ENCODE peak calls at places on chromosomes 13 and 19, in eight cellular contexts. T is MM.1S, K is PC-9, H is HCT116, Q is IMR-90, W is GM23338, I is PC-3, Y is mammary epithelial cell. F is an unnamed sample. For H3K4me1, the result is how much of the 10 kb centered on the place peaks cover.

GRCh38 chr13:88022826-88023225 is 351.7 kb downstream of the SLITRK5 start:
- DNase-seq in K (no peak), I (no peak), H (no peak), W (no peak), T (no peak), Q (no peak), Y (no peak), F (no peak)

GRCh38 chr13:99981115-99982020 is at the start of gene ZIC2:
- DNase-seq in T (peak), Y (peak), K (peak), Q (no peak), I (peak), H (peak), W (peak), F (peak)

GRCh38 chr19:7676376-7676775 is 514 bp upstream of the MCEMP1 start:
- DNase-seq in Q (no peak), I (no peak), T (no peak), W (no peak), Y (no peak), K (no peak), H (no peak), F (no peak)

GRCh38 chr13:30659980-30660379 is 42.3 kb downstream of the USPL1 start:
- DNase-seq in H (no peak), K (no peak), I (no peak), Q (no peak), W (peak), T (no peak), Y (peak), F (no peak)

GRCh38 chr19:6333439-6333838 is at the start of gene ACER1:
- DNase-seq in H (no peak), K (peak), T (no peak), I (peak), W (peak), Q (no peak), Y (no peak), F (no peak)

GRCh38 chr19:8569066-8569761 is 8.0 kb downstream of the MYO1F start:
- DNase-seq in K (peak), Y (peak), I (peak), H (peak), Q (peak), W (no peak), T (peak), F (peak)

GRCh38 chr13:91946498-91947070 is 548.2 kb downstream of the GPC5 start:
- DNase-seq in W (peak), Q (peak), Y (peak), H (no peak), K (no peak), I (peak), T (peak), F (no peak)

GRCh38 chr19:40366697-40367561 is 18.4 kb downstream of the PLD3 start:
- DNase-seq in Q (peak), I (no peak), W (peak), H (no peak), Y (no peak), T (no peak), K (no peak), F (no peak)

GRCh38 chr13:58343081-58343480 is 711.5 kb downstream of the PCDH17 start:
- DNase-seq in Y (no peak), T (no peak), H (no peak), I (no peak), W (no peak), Q (no peak), K (no peak), F (no peak)

GRCh38 chr13:66995366-66995663 is 234.8 kb downstream of the PCDH9 start:
- DNase-seq in Q (no peak), K (no peak), H (no peak), Y (no peak), W (no peak), I (no peak), T (peak), F (peak)

GRCh38 chr13:102555914-102556553 is 40.8 kb upstream of the TPP2 start:
- DNase-seq in Y (peak), Q (peak), H (peak), T (peak), W (peak), I (peak), K (peak), F (peak)

GRCh38 chr13:48233886-48234488 is 981 bp downstream of the ITM2B start:
- DNase-seq in K (peak), W (peak), Y (no peak), Q (peak), T (no peak), I (peak), H (no peak), F (no peak)

GRCh38 chr13:50588736-50589135 is 254.8 kb downstream of the DLEU7 start:
- DNase-seq in T (no peak), Y (no peak), W (no peak), Q (no peak), K (no peak), I (no peak), H (no peak), F (peak)

GRCh38 chr13:113654175-113654560 is 3.8 kb downstream of the ATP4B start:
- DNase-seq in W (no peak), Y (no peak), I (no peak), K (no peak), T (no peak), Q (no peak), H (no peak), F (no peak)

GRCh38 chr13:24502567-24503375 is 9.8 kb downstream of the PARP4 start:
- DNase-seq in T (no peak), Y (peak), H (peak), W (no peak), I (peak), Q (peak), K (peak), F (no peak)

GRCh38 chr19:36009220-36009619 is 607 bp upstream of the SYNE4 start:
- DNase-seq in H (no peak), I (peak), K (peak), Y (no peak), Q (peak), T (peak), W (peak), F (no peak)

GRCh38 chr13:24618219-24618955 is 61.8 kb upstream of the ATP12A start:
- DNase-seq in I (no peak), Y (no peak), K (no peak), Q (no peak), T (no peak), H (no peak), W (no peak), F (peak)

GRCh38 chr19:27774827-27775226 is 1438.1 kb downstream of the UQCRFS1 start:
- DNase-seq in W (peak), H (no peak), Q (no peak), T (peak), I (peak), K (no peak), Y (no peak), F (peak)

GRCh38 chr13:93875527-93875926 is 604.0 kb downstream of the DCT start:
- DNase-seq in K (no peak), W (no peak), I (peak), H (no peak), Y (peak), Q (peak), T (no peak), F (no peak)

GRCh38 chr19:7904074-7905020 is 670 bp downstream of the MAP2K7 start:
- DNase-seq in K (no peak), H (no peak), Y (no peak), T (peak), W (peak), I (no peak), Q (no peak), F (no peak)

GRCh38 chr19:5001547-5002131 is 32.7 kb downstream of the KDM4B start:
- DNase-seq in Q (peak), W (peak), I (peak), H (peak), T (peak), K (peak), Y (peak), F (peak)

GRCh38 chr19:13060964-13061927 is 41.4 kb downstream of the LYL1 start:
- DNase-seq in Y (peak), K (peak), H (peak), W (peak), T (peak), Q (peak), I (peak), F (peak)
- H3K4me1 ChIP-seq in Y (under half), K (under half), H (half or more), W (under half), T (under half), Q (under half), I (under half), F (under half)

GRCh38 chr19:42028304-42029216 is 34.5 kb upstream of the ATP1A3 start:
- DNase-seq in T (no peak), Q (no peak), K (no peak), W (peak), I (peak), H (peak), Y (no peak), F (peak)
- H3K4me3 ChIP-seq in T (no peak), Q (no peak), K (no peak), W (peak), I (no peak), H (peak), Y (no peak), F (peak)

DNA sequence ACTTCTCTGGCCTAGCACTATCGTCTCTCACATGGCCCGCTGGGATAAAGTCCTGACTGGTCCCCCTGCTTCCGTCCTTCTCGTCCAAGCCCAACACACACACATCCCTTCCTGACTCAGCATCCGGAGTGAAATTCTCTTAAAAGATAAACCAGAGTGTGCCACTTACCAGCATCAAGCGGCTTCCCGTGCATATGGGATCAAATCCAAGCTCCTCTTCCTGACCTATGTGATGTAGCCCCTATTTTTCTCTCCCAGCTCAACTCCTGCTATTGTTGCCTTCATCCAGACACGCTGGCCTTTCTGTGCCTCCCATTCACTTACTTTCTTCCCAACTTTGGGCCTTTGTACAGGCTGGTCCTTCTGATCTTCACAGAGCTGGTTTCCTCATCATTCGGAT is 530.4 kb downstream of the DIAPH3 start:
- DNase-seq in H (no peak), Y (no peak), T (no peak), W (no peak), I (no peak), Q (no peak), K (no peak), F (no peak)
- H2AFZ ChIP-seq in H (no peak), Y (no peak), T (no peak), W (peak), I (no peak), Q (peak), K (no peak), F (no peak)

DNA sequence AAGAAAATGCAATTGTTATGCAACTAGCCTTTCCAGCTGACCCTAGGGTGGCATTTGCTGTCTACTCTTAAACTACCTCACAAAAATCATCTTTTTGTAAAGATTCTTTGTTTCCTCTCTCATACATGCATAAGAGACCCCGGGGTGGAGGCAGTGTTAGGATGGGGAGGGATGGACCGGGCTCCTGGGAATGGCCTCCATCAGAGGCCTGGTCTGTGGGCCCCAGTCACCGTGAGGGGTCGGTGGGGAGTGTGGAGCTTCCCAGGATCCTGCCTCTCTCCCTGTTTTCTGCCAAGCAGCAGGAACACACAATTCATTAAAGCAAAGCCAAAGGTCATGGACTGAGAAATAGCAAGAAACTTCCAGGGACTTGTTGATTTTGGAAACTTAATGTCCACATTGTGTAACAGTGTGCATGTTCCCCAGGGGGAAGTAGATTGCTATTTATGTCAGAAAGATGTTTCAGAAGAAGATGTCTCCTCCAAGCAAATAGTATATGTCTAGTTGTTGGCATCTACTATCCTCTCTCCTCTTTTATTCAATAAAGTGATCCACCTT is 241.4 kb downstream of the ENOX1 start:
- DNase-seq in K (no peak), T (no peak), Y (no peak), W (no peak), Q (no peak), H (no peak), I (no peak), F (no peak)
- H3K4me1 ChIP-seq in K (under half), T (under half), Y (under half), W (under half), Q (under half), H (under half), I (under half), F (under half)

DNA sequence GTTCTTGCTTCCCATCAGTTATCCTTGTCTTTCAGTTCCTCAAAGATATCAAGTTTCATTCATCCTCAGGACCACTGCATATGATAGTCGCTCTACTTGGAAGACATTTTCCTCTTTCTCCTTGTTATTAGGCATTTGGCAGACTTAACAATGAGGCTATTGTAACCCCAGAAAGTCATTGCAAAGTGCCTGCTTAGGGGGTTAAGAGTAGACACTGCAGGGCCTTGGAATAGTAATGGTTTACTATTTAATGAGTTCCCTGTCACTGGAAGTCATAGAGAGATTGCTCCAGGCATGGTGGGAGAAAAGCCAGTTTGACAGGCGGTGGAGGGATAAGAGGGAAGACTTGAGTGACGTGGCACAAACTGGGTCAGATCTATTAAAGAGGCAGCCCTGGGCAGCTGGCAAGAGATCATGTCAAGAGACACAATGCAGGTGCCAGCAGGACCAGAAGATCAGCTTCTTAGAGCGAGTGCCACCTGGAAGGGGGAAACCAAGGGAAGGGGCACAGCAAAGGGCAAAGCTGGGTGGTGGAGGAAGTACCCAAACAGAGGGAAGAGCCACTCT is 16.8 kb upstream of the CPB2 start:
- DNase-seq in W (no peak), H (no peak), K (no peak), T (no peak), Y (no peak), Q (no peak), I (peak), F (no peak)
- H3K4me3 ChIP-seq in W (no peak), H (no peak), K (no peak), T (no peak), Y (no peak), Q (no peak), I (no peak), F (no peak)

GRCh38 chr19:1205114-1206062 is at the start of gene STK11:
- DNase-seq in W (peak), I (peak), Q (peak), H (peak), K (peak), T (peak), Y (peak), F (peak)
- H2AFZ ChIP-seq in W (peak), I (peak), Q (peak), H (no peak), K (peak), T (peak), Y (peak), F (peak)